ENCODE peak calls at places on chromosomes 12 and 14, in eight cellular contexts. S, P, E, Z, K, T, F and X are unnamed samples.

GRCh38 chr14:68039593-68039992 is 220.0 kb downstream of the RAD51B start:
- DNase-seq in S (peak), P (no peak), E (no peak), Z (no peak), K (no peak), T (no peak), F (no peak), X (no peak)

GRCh38 chr14:94394594-94395305 is 6.3 kb upstream of the SERPINA1 start:
- DNase-seq in S (no peak), P (peak), E (no peak), Z (no peak), K (no peak), T (no peak), F (no peak), X (no peak)

GRCh38 chr12:27966870-27967269 is 5.7 kb downstream of the PTHLH start:
- DNase-seq in S (peak), P (peak), E (no peak), Z (no peak), K (no peak), T (no peak), F (no peak), X (no peak)

GRCh38 chr14:36976571-36977023 is 195.8 kb downstream of the SLC25A21 start:
- DNase-seq in S (peak), P (peak), E (no peak), Z (no peak), K (no peak), T (no peak), F (no peak), X (no peak)

GRCh38 chr12:131912526-131913274 is 16.4 kb upstream of the PUS1 start:
- DNase-seq in S (peak), P (peak), E (no peak), Z (peak), K (no peak), T (no peak), F (no peak), X (no peak)

GRCh38 chr12:2355198-2355597 is 302.4 kb downstream of the CACNA1C start:
- DNase-seq in S (no peak), P (no peak), E (no peak), Z (no peak), K (no peak), T (no peak), F (no peak), X (no peak)

GRCh38 chr12:45938566-45938965 is 51.8 kb downstream of the SCAF11 start:
- DNase-seq in S (no peak), P (no peak), E (no peak), Z (no peak), K (no peak), T (no peak), F (no peak), X (no peak)

GRCh38 chr14:73712540-73713141 is 1.5 kb downstream of the PNMA1 start:
- DNase-seq in S (peak), P (no peak), E (no peak), Z (peak), K (no peak), T (no peak), F (peak), X (peak)

GRCh38 chr14:91417983-91418386 is 365 bp upstream of the CCDC88C start:
- DNase-seq in S (no peak), P (no peak), E (no peak), Z (peak), K (peak), T (peak), F (no peak), X (peak)

GRCh38 chr12:27608890-27609289 is 84.9 kb downstream of the PPFIBP1 start:
- DNase-seq in S (no peak), P (no peak), E (no peak), Z (no peak), K (no peak), T (no peak), F (no peak), X (no peak)

GRCh38 chr12:14362347-14362746 is 3.1 kb upstream of the ATF7IP start:
- DNase-seq in S (no peak), P (no peak), E (no peak), Z (peak), K (no peak), T (no peak), F (peak), X (peak)

GRCh38 chr12:9776795-9777194 is 16.1 kb upstream of the CD69 start:
- DNase-seq in S (no peak), P (no peak), E (no peak), Z (no peak), K (no peak), T (no peak), F (no peak), X (no peak)

GRCh38 chr12:25744334-25744733 is 191.3 kb upstream of the LMNTD1 start:
- DNase-seq in S (no peak), P (peak), E (no peak), Z (no peak), K (no peak), T (no peak), F (no peak), X (no peak)

GRCh38 chr12:67426067-67426466 is 156.9 kb downstream of the CAND1 start:
- DNase-seq in S (peak), P (peak), E (no peak), Z (no peak), K (no peak), T (no peak), F (no peak), X (no peak)

GRCh38 chr12:14384783-14385638 is 19.5 kb downstream of the ATF7IP start:
- DNase-seq in S (peak), P (peak), E (no peak), Z (peak), K (peak), T (peak), F (peak), X (peak)

GRCh38 chr14:52052289-52052943 is 16.4 kb downstream of the NID2 start:
- DNase-seq in S (no peak), P (peak), E (no peak), Z (no peak), K (no peak), T (no peak), F (no peak), X (no peak)

GRCh38 chr14:52351561-52352491 is 37.7 kb downstream of the PTGER2 start:
- DNase-seq in S (peak), P (peak), E (no peak), Z (no peak), K (no peak), T (no peak), F (no peak), X (no peak)

GRCh38 chr12:119423285-119423684 is 88.8 kb downstream of the CCDC60 start:
- DNase-seq in S (no peak), P (no peak), E (no peak), Z (no peak), K (no peak), T (peak), F (no peak), X (no peak)

GRCh38 chr14:25868521-25869314 is 729.1 kb downstream of the NOVA1 start:
- DNase-seq in S (no peak), P (no peak), E (no peak), Z (no peak), K (no peak), T (no peak), F (no peak), X (no peak)

GRCh38 chr12:11555195-11555594 is 94.3 kb upstream of the ETV6 start:
- DNase-seq in S (no peak), P (no peak), E (no peak), Z (no peak), K (no peak), T (no peak), F (no peak), X (no peak)

GRCh38 chr12:11555743-11556625 is 93.5 kb upstream of the ETV6 start:
- DNase-seq in S (no peak), P (no peak), E (no peak), Z (no peak), K (no peak), T (no peak), F (no peak), X (no peak)

GRCh38 chr12:11559941-11560340 is 89.5 kb upstream of the ETV6 start:
- DNase-seq in S (no peak), P (no peak), E (no peak), Z (no peak), K (no peak), T (no peak), F (no peak), X (no peak)

DNA sequence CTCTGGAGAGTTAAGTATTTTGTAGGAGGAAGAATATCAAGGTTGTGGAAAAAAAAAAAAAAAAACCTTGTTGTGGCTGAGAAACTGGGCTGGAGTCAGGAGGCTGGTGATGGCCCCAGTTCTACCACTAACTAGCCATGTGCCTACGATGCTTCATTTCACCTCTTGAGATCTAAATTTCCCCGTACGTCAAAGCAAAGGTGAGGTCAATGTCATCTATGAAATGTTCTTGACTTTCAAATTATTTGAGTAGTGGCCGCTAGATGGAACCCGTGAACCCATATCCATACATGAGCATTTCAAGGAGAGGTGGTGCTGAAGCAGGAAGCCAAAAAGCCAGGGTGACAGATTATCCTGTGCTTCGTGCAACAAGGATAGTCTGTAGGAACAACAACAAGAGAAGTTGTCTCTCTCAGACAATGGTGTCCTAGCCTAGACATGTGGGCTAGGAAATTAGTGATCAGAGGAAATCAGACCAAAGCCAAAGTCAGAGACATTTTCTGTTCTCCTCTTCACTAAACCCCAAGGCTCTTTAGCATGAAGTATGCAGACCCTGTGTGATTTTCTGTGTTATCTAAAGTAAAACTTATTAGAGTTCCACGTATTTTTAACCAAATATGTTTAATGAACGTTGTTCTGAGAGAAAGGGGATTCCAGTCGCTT is 95.5 kb upstream of the ETV6 start:
- DNase-seq in S (peak), P (peak), E (no peak), Z (peak), K (no peak), T (peak), F (peak), X (peak)
- TF ChIP-seq CTCF in S (peak), P (peak), E (peak), Z (peak), K (peak), T (peak), F (peak), X (peak)

DNA sequence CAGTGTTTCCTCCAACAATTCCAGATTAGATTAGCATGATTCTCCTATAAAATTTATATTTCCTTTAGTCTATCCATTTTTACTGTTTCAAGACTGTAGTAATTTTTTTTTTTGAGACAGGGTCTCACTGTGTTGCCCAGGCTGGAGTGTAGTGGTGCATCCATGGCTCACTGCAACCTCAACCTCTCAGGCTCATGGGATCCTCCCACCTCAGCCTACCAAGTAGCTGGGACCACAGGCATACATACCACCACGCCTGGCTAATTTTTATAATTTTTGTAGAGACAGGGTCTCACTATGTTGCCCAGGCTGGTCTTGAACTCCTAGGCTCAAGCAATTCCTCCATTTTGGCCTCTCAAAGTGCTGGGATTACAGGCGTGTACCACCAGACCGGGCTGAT is 55.6 kb upstream of the LIMA1 start:
- DNase-seq in S (no peak), P (no peak), E (no peak), Z (no peak), K (no peak), T (no peak), F (no peak), X (no peak)
- TF ChIP-seq CTCF in S (no peak), P (no peak), E (no peak), Z (no peak), K (no peak), T (no peak), F (no peak), X (no peak)

GRCh38 chr12:16581416-16581815 is 24.5 kb downstream of the LMO3 start:
- DNase-seq in S (no peak), P (no peak), E (no peak), Z (no peak), K (no peak), T (no peak), F (no peak), X (no peak)
- TF ChIP-seq CTCF in S (no peak), P (no peak), E (no peak), Z (no peak), K (no peak), T (no peak), F (no peak), X (no peak)

GRCh38 chr12:104733717-104734175 is 224.3 kb downstream of the SLC41A2 start:
- DNase-seq in S (no peak), P (no peak), E (no peak), Z (no peak), K (no peak), T (peak), F (peak), X (peak)
- TF ChIP-seq CTCF in S (no peak), P (no peak), E (no peak), Z (peak), K (no peak), T (no peak), F (no peak), X (no peak)

GRCh38 chr12:87274594-87275245 is 754.5 kb downstream of the C12orf50 start:
- DNase-seq in S (peak), P (no peak), E (no peak), Z (no peak), K (no peak), T (no peak), F (no peak), X (no peak)
- TF ChIP-seq CTCF in S (peak), P (peak), E (no peak), Z (peak), K (peak), T (peak), F (peak), X (no peak)